ENCODE peak calls at places on chromosome 17, in six cellular contexts. L is GM12878, B is body of pancreas, T is K562, J is NB4, K is heart left ventricle. D is an unnamed sample.

GRCh38 chr17:1693339-1693738 is 8.7 kb upstream of the PRPF8 start:
- DNase-seq in L (no peak), B (no peak), T (no peak), J (no peak), K (no peak), D (no peak)

GRCh38 chr17:63685578-63685977 is 14.3 kb downstream of the LIMD2 start:
- DNase-seq in L (no peak), B (no peak), T (no peak), J (no peak), K (no peak), D (no peak)

GRCh38 chr17:75828051-75828400 is 16.2 kb downstream of the UNC13D start:
- DNase-seq in L (no peak), B (no peak), T (no peak), J (no peak), K (no peak), D (no peak)

GRCh38 chr17:82444941-82445521 is 5.5 kb downstream of the CYBC1 start:
- DNase-seq in L (no peak), B (peak; percentile 46), T (no peak), J (no peak), K (no peak), D (peak; percentile 62)

GRCh38 chr17:75006653-75007052 is 5.8 kb upstream of the MRPL58 start:
- DNase-seq in L (no peak), B (no peak), T (peak; percentile 54), J (peak; percentile 54), K (no peak), D (no peak)

GRCh38 chr17:77459018-77459755 is 318.4 kb downstream of the SEC14L1 start:
- DNase-seq in L (no peak), B (no peak), T (no peak), J (no peak), K (no peak), D (no peak)

GRCh38 chr17:4072487-4073157 is 70.2 kb downstream of the ZZEF1 start:
- DNase-seq in L (no peak), B (no peak), T (no peak), J (no peak), K (no peak), D (no peak)

GRCh38 chr17:36640836-36641235 is 39.5 kb downstream of the MRM1 start:
- DNase-seq in L (no peak), B (no peak), T (no peak), J (no peak), K (no peak), D (no peak)

GRCh38 chr17:69246726-69247375 is 18.2 kb upstream of the ABCA10 start:
- DNase-seq in L (peak; percentile 25), B (no peak), T (peak; percentile 40), J (peak; percentile 50), K (no peak), D (no peak)

GRCh38 chr17:58091024-58091567 is 7.9 kb downstream of the DYNLL2 start:
- DNase-seq in L (no peak), B (no peak), T (peak; percentile 3), J (no peak), K (no peak), D (no peak)
- TF ChIP-seq POLR2A in L (no peak), B (no peak), T (no peak), J (no peak), K (no peak), D (no peak)

GRCh38 chr17:41664587-41665565 is 23.8 kb upstream of the EIF1 start:
- DNase-seq in L (no peak), B (no peak), T (no peak), J (no peak), K (peak; percentile 8), D (no peak)
- H3K4me3 ChIP-seq in L (peak overlapping the region; percentile 73), B (peak overlapping the region; percentile 5), T (peak overlapping the region; percentile 39), J (no peak overlapping the region), K (peak overlapping the region; percentile 60), D (peak overlapping the region; percentile 49)

GRCh38 chr17:10737168-10737622 is 7.4 kb upstream of the TMEM220 start:
- DNase-seq in L (no peak), B (peak; percentile 76), T (peak; percentile 39), J (peak; percentile 53), K (no peak), D (peak; percentile 95)
- TF ChIP-seq POLR2A in L (no peak), B (no peak), T (no peak), J (no peak), K (no peak), D (no peak)

DNA sequence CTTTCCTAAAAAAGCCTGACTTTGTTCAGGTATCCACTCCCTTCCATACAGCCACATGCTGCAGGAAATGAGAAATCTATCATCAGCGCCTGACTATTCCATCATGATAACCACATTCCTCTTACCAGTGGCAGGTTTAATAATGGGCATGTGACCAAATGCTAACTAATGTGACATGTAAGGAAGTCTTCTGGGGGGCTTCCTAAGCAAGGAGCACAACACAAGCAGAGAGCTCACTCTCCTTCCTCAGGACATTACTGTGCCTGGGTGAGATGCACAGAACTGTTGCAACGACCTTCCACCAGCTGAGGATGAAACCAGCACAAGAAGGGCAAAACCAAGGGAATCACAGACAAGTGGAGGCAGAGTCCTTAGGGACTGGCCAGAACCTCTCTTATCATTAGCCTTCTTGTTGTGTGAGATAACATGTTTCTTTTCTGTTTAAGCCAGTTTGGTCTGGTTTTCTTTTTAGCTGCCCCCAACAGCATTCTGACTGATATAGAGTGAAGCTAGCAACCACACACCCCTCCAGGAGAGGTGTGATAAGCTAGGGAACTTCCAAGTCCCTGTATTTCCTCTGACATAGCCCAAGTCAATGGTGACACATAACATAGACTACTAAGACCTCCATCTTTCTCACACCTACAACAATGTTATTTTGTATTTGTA is 16.9 kb downstream of the MYO1D start:
- DNase-seq in L (no peak), B (no peak), T (peak; percentile 50), J (no peak), K (no peak), D (no peak)
- H3K4me3 ChIP-seq in L (no peak overlapping the region), B (no peak overlapping the region), T (no peak overlapping the region), J (no peak overlapping the region), K (no peak overlapping the region), D (no peak overlapping the region)